ENCODE peak calls at places on chromosomes 1 and 21, in five cellular contexts. One of them, this sample, is unnamed.

GRCh38 chr1:89271616-89272015 is 1.0 kb downstream of the GBP5 start:
- DNase-seq in cardiac muscle cell: peak; percentile 78
- DNase-seq in stimulated activated CD4-positive, alpha-beta T cell treated with anti-CD3 and anti-CD28 coated beads, Interleukin-2, amount 100 ng/mL, for 48 hours: no peak
- DNase-seq in NCI-H82: no peak
- DNase-seq in stimulated activated CD8-positive, alpha-beta memory T cell treated with anti-CD3 and anti-CD28 coated beads, Interleukin-15, amount 100 ng/mL, for 1 hour: no peak
- DNase-seq in this sample: no peak

GRCh38 chr1:152502496-152503180 is 8.0 kb upstream of the LCE5A start:
- DNase-seq in cardiac muscle cell: peak; percentile 22
- DNase-seq in stimulated activated CD4-positive, alpha-beta T cell treated with anti-CD3 and anti-CD28 coated beads, Interleukin-2, amount 100 ng/mL, for 48 hours: no peak
- DNase-seq in NCI-H82: no peak
- DNase-seq in stimulated activated CD8-positive, alpha-beta memory T cell treated with anti-CD3 and anti-CD28 coated beads, Interleukin-15, amount 100 ng/mL, for 1 hour: no peak
- DNase-seq in this sample: no peak

GRCh38 chr1:116817582-116818064 is 63.4 kb downstream of the CD2 start:
- DNase-seq in cardiac muscle cell: peak; percentile 47
- DNase-seq in stimulated activated CD4-positive, alpha-beta T cell treated with anti-CD3 and anti-CD28 coated beads, Interleukin-2, amount 100 ng/mL, for 48 hours: peak; percentile 77
- DNase-seq in NCI-H82: peak; percentile 91
- DNase-seq in stimulated activated CD8-positive, alpha-beta memory T cell treated with anti-CD3 and anti-CD28 coated beads, Interleukin-15, amount 100 ng/mL, for 1 hour: peak; percentile 65
- DNase-seq in this sample: peak; percentile 64

GRCh38 chr1:218171302-218171893 is 113.7 kb upstream of the RRP15 start:
- DNase-seq in cardiac muscle cell: peak; percentile 58
- DNase-seq in stimulated activated CD4-positive, alpha-beta T cell treated with anti-CD3 and anti-CD28 coated beads, Interleukin-2, amount 100 ng/mL, for 48 hours: no peak
- DNase-seq in NCI-H82: peak; percentile 62
- DNase-seq in stimulated activated CD8-positive, alpha-beta memory T cell treated with anti-CD3 and anti-CD28 coated beads, Interleukin-15, amount 100 ng/mL, for 1 hour: no peak
- DNase-seq in this sample: no peak

GRCh38 chr1:87334351-87335174 is 5.9 kb downstream of the LMO4 start:
- DNase-seq in cardiac muscle cell: no peak
- DNase-seq in stimulated activated CD4-positive, alpha-beta T cell treated with anti-CD3 and anti-CD28 coated beads, Interleukin-2, amount 100 ng/mL, for 48 hours: no peak
- DNase-seq in NCI-H82: peak; percentile 94
- DNase-seq in stimulated activated CD8-positive, alpha-beta memory T cell treated with anti-CD3 and anti-CD28 coated beads, Interleukin-15, amount 100 ng/mL, for 1 hour: no peak
- DNase-seq in this sample: no peak

GRCh38 chr1:192489748-192490147 is 85.8 kb upstream of the RGS1 start:
- DNase-seq in cardiac muscle cell: peak; percentile 91
- DNase-seq in stimulated activated CD4-positive, alpha-beta T cell treated with anti-CD3 and anti-CD28 coated beads, Interleukin-2, amount 100 ng/mL, for 48 hours: no peak
- DNase-seq in NCI-H82: peak; percentile 86
- DNase-seq in stimulated activated CD8-positive, alpha-beta memory T cell treated with anti-CD3 and anti-CD28 coated beads, Interleukin-15, amount 100 ng/mL, for 1 hour: no peak
- DNase-seq in this sample: no peak

GRCh38 chr1:60922304-60922703 is 160.1 kb upstream of the NFIA start:
- DNase-seq in cardiac muscle cell: no peak
- DNase-seq in stimulated activated CD4-positive, alpha-beta T cell treated with anti-CD3 and anti-CD28 coated beads, Interleukin-2, amount 100 ng/mL, for 48 hours: no peak
- DNase-seq in NCI-H82: no peak
- DNase-seq in stimulated activated CD8-positive, alpha-beta memory T cell treated with anti-CD3 and anti-CD28 coated beads, Interleukin-15, amount 100 ng/mL, for 1 hour: no peak
- DNase-seq in this sample: no peak

GRCh38 chr21:42107881-42108553 is 36.9 kb downstream of the UMODL1 start:
- DNase-seq in cardiac muscle cell: peak; percentile 48
- DNase-seq in stimulated activated CD4-positive, alpha-beta T cell treated with anti-CD3 and anti-CD28 coated beads, Interleukin-2, amount 100 ng/mL, for 48 hours: peak; percentile 58
- DNase-seq in NCI-H82: peak; percentile 93
- DNase-seq in stimulated activated CD8-positive, alpha-beta memory T cell treated with anti-CD3 and anti-CD28 coated beads, Interleukin-15, amount 100 ng/mL, for 1 hour: peak; percentile 30
- DNase-seq in this sample: peak; percentile 35

GRCh38 chr1:24888971-24889670 is 41.0 kb downstream of the RUNX3 start:
- DNase-seq in cardiac muscle cell: no peak
- DNase-seq in stimulated activated CD4-positive, alpha-beta T cell treated with anti-CD3 and anti-CD28 coated beads, Interleukin-2, amount 100 ng/mL, for 48 hours: no peak
- DNase-seq in NCI-H82: no peak
- DNase-seq in stimulated activated CD8-positive, alpha-beta memory T cell treated with anti-CD3 and anti-CD28 coated beads, Interleukin-15, amount 100 ng/mL, for 1 hour: no peak
- DNase-seq in this sample: no peak

GRCh38 chr1:78519446-78519845 is 28.7 kb downstream of the PTGFR start:
- DNase-seq in cardiac muscle cell: no peak
- DNase-seq in stimulated activated CD4-positive, alpha-beta T cell treated with anti-CD3 and anti-CD28 coated beads, Interleukin-2, amount 100 ng/mL, for 48 hours: no peak
- DNase-seq in NCI-H82: no peak
- DNase-seq in stimulated activated CD8-positive, alpha-beta memory T cell treated with anti-CD3 and anti-CD28 coated beads, Interleukin-15, amount 100 ng/mL, for 1 hour: no peak
- DNase-seq in this sample: no peak

GRCh38 chr1:51214615-51215131 is 21.4 kb upstream of the RNF11 start:
- DNase-seq in cardiac muscle cell: peak; percentile 73
- DNase-seq in stimulated activated CD4-positive, alpha-beta T cell treated with anti-CD3 and anti-CD28 coated beads, Interleukin-2, amount 100 ng/mL, for 48 hours: no peak
- DNase-seq in NCI-H82: no peak
- DNase-seq in stimulated activated CD8-positive, alpha-beta memory T cell treated with anti-CD3 and anti-CD28 coated beads, Interleukin-15, amount 100 ng/mL, for 1 hour: no peak
- DNase-seq in this sample: no peak

GRCh38 chr1:53966794-53967193 is 20.6 kb downstream of the LRRC42 start:
- DNase-seq in cardiac muscle cell: no peak
- DNase-seq in stimulated activated CD4-positive, alpha-beta T cell treated with anti-CD3 and anti-CD28 coated beads, Interleukin-2, amount 100 ng/mL, for 48 hours: no peak
- DNase-seq in NCI-H82: no peak
- DNase-seq in stimulated activated CD8-positive, alpha-beta memory T cell treated with anti-CD3 and anti-CD28 coated beads, Interleukin-15, amount 100 ng/mL, for 1 hour: no peak
- DNase-seq in this sample: no peak

GRCh38 chr1:31859719-31860118 is 43.9 kb upstream of the SPOCD1 start:
- DNase-seq in cardiac muscle cell: no peak
- DNase-seq in stimulated activated CD4-positive, alpha-beta T cell treated with anti-CD3 and anti-CD28 coated beads, Interleukin-2, amount 100 ng/mL, for 48 hours: no peak
- DNase-seq in NCI-H82: no peak
- DNase-seq in stimulated activated CD8-positive, alpha-beta memory T cell treated with anti-CD3 and anti-CD28 coated beads, Interleukin-15, amount 100 ng/mL, for 1 hour: no peak
- DNase-seq in this sample: no peak

GRCh38 chr1:39507230-39507928 is 15.9 kb downstream of the BMP8A start:
- DNase-seq in cardiac muscle cell: peak; percentile 33
- DNase-seq in stimulated activated CD4-positive, alpha-beta T cell treated with anti-CD3 and anti-CD28 coated beads, Interleukin-2, amount 100 ng/mL, for 48 hours: no peak
- DNase-seq in NCI-H82: peak; percentile 43
- DNase-seq in stimulated activated CD8-positive, alpha-beta memory T cell treated with anti-CD3 and anti-CD28 coated beads, Interleukin-15, amount 100 ng/mL, for 1 hour: no peak
- DNase-seq in this sample: no peak

GRCh38 chr21:34498623-34499022 is 13.4 kb downstream of the KCNE1 start:
- DNase-seq in cardiac muscle cell: peak; percentile 73
- DNase-seq in stimulated activated CD4-positive, alpha-beta T cell treated with anti-CD3 and anti-CD28 coated beads, Interleukin-2, amount 100 ng/mL, for 48 hours: no peak
- DNase-seq in NCI-H82: peak; percentile 55
- DNase-seq in stimulated activated CD8-positive, alpha-beta memory T cell treated with anti-CD3 and anti-CD28 coated beads, Interleukin-15, amount 100 ng/mL, for 1 hour: no peak
- DNase-seq in this sample: no peak

GRCh38 chr1:29636936-29637335 is 400.6 kb downstream of the PTPRU start:
- DNase-seq in cardiac muscle cell: no peak
- DNase-seq in stimulated activated CD4-positive, alpha-beta T cell treated with anti-CD3 and anti-CD28 coated beads, Interleukin-2, amount 100 ng/mL, for 48 hours: no peak
- DNase-seq in NCI-H82: no peak
- DNase-seq in stimulated activated CD8-positive, alpha-beta memory T cell treated with anti-CD3 and anti-CD28 coated beads, Interleukin-15, amount 100 ng/mL, for 1 hour: no peak
- DNase-seq in this sample: no peak

GRCh38 chr1:173445164-173445563 is 32.0 kb upstream of the PRDX6 start:
- DNase-seq in cardiac muscle cell: no peak
- DNase-seq in stimulated activated CD4-positive, alpha-beta T cell treated with anti-CD3 and anti-CD28 coated beads, Interleukin-2, amount 100 ng/mL, for 48 hours: no peak
- DNase-seq in NCI-H82: peak; percentile 94
- DNase-seq in stimulated activated CD8-positive, alpha-beta memory T cell treated with anti-CD3 and anti-CD28 coated beads, Interleukin-15, amount 100 ng/mL, for 1 hour: no peak
- DNase-seq in this sample: no peak

GRCh38 chr1:222048030-222048632 is 306.2 kb upstream of the DUSP10 start:
- DNase-seq in cardiac muscle cell: peak; percentile 60
- DNase-seq in stimulated activated CD4-positive, alpha-beta T cell treated with anti-CD3 and anti-CD28 coated beads, Interleukin-2, amount 100 ng/mL, for 48 hours: no peak
- DNase-seq in NCI-H82: no peak
- DNase-seq in stimulated activated CD8-positive, alpha-beta memory T cell treated with anti-CD3 and anti-CD28 coated beads, Interleukin-15, amount 100 ng/mL, for 1 hour: no peak
- DNase-seq in this sample: no peak

GRCh38 chr1:19439464-19440171 is 45.7 kb downstream of the CAPZB start:
- DNase-seq in cardiac muscle cell: peak; percentile 36
- DNase-seq in stimulated activated CD4-positive, alpha-beta T cell treated with anti-CD3 and anti-CD28 coated beads, Interleukin-2, amount 100 ng/mL, for 48 hours: no peak
- DNase-seq in NCI-H82: no peak
- DNase-seq in stimulated activated CD8-positive, alpha-beta memory T cell treated with anti-CD3 and anti-CD28 coated beads, Interleukin-15, amount 100 ng/mL, for 1 hour: no peak
- DNase-seq in this sample: peak; percentile 14

GRCh38 chr1:115325876-115326275 is 12.2 kb downstream of the NGF start:
- DNase-seq in cardiac muscle cell: no peak
- DNase-seq in stimulated activated CD4-positive, alpha-beta T cell treated with anti-CD3 and anti-CD28 coated beads, Interleukin-2, amount 100 ng/mL, for 48 hours: no peak
- DNase-seq in NCI-H82: no peak
- DNase-seq in stimulated activated CD8-positive, alpha-beta memory T cell treated with anti-CD3 and anti-CD28 coated beads, Interleukin-15, amount 100 ng/mL, for 1 hour: no peak
- DNase-seq in this sample: no peak

GRCh38 chr1:116711061-116711582 is 43.1 kb upstream of the CD2 start:
- DNase-seq in cardiac muscle cell: no peak
- DNase-seq in stimulated activated CD4-positive, alpha-beta T cell treated with anti-CD3 and anti-CD28 coated beads, Interleukin-2, amount 100 ng/mL, for 48 hours: no peak
- DNase-seq in NCI-H82: peak; percentile 29
- DNase-seq in stimulated activated CD8-positive, alpha-beta memory T cell treated with anti-CD3 and anti-CD28 coated beads, Interleukin-15, amount 100 ng/mL, for 1 hour: no peak
- DNase-seq in this sample: no peak

GRCh38 chr21:34693192-34693810 is 24.5 kb downstream of the CLIC6 start:
- DNase-seq in cardiac muscle cell: peak; percentile 83
- DNase-seq in stimulated activated CD4-positive, alpha-beta T cell treated with anti-CD3 and anti-CD28 coated beads, Interleukin-2, amount 100 ng/mL, for 48 hours: peak; percentile 48
- DNase-seq in NCI-H82: peak; percentile 76
- DNase-seq in stimulated activated CD8-positive, alpha-beta memory T cell treated with anti-CD3 and anti-CD28 coated beads, Interleukin-15, amount 100 ng/mL, for 1 hour: no peak
- DNase-seq in this sample: peak; percentile 26

GRCh38 chr1:12157366-12158231 is 9.2 kb upstream of the TNFRSF1B start:
- DNase-seq in cardiac muscle cell: no peak
- DNase-seq in stimulated activated CD4-positive, alpha-beta T cell treated with anti-CD3 and anti-CD28 coated beads, Interleukin-2, amount 100 ng/mL, for 48 hours: no peak
- DNase-seq in NCI-H82: no peak
- DNase-seq in stimulated activated CD8-positive, alpha-beta memory T cell treated with anti-CD3 and anti-CD28 coated beads, Interleukin-15, amount 100 ng/mL, for 1 hour: no peak
- DNase-seq in this sample: no peak

GRCh38 chr1:107704911-107705310 is 260.1 kb downstream of the VAV3 start:
- DNase-seq in cardiac muscle cell: no peak
- DNase-seq in stimulated activated CD4-positive, alpha-beta T cell treated with anti-CD3 and anti-CD28 coated beads, Interleukin-2, amount 100 ng/mL, for 48 hours: no peak
- DNase-seq in NCI-H82: no peak
- DNase-seq in stimulated activated CD8-positive, alpha-beta memory T cell treated with anti-CD3 and anti-CD28 coated beads, Interleukin-15, amount 100 ng/mL, for 1 hour: no peak
- DNase-seq in this sample: no peak

GRCh38 chr1:52281518-52281917 is 84.5 kb downstream of the CC2D1B start:
- DNase-seq in cardiac muscle cell: peak; percentile 71
- DNase-seq in stimulated activated CD4-positive, alpha-beta T cell treated with anti-CD3 and anti-CD28 coated beads, Interleukin-2, amount 100 ng/mL, for 48 hours: no peak
- DNase-seq in NCI-H82: no peak
- DNase-seq in stimulated activated CD8-positive, alpha-beta memory T cell treated with anti-CD3 and anti-CD28 coated beads, Interleukin-15, amount 100 ng/mL, for 1 hour: no peak
- DNase-seq in this sample: no peak

GRCh38 chr1:162779043-162779442 is 11.5 kb upstream of the HSD17B7 start:
- DNase-seq in cardiac muscle cell: no peak
- DNase-seq in stimulated activated CD4-positive, alpha-beta T cell treated with anti-CD3 and anti-CD28 coated beads, Interleukin-2, amount 100 ng/mL, for 48 hours: no peak
- DNase-seq in NCI-H82: no peak
- DNase-seq in stimulated activated CD8-positive, alpha-beta memory T cell treated with anti-CD3 and anti-CD28 coated beads, Interleukin-15, amount 100 ng/mL, for 1 hour: no peak
- DNase-seq in this sample: no peak

GRCh38 chr1:193705473-193706074 is 519.2 kb upstream of the B3GALT2 start:
- DNase-seq in cardiac muscle cell: peak; percentile 62
- DNase-seq in stimulated activated CD4-positive, alpha-beta T cell treated with anti-CD3 and anti-CD28 coated beads, Interleukin-2, amount 100 ng/mL, for 48 hours: no peak
- DNase-seq in NCI-H82: no peak
- DNase-seq in stimulated activated CD8-positive, alpha-beta memory T cell treated with anti-CD3 and anti-CD28 coated beads, Interleukin-15, amount 100 ng/mL, for 1 hour: no peak
- DNase-seq in this sample: no peak

GRCh38 chr1:19350566-19350965 is 38.4 kb downstream of the SLC66A1 start:
- DNase-seq in cardiac muscle cell: no peak
- DNase-seq in stimulated activated CD4-positive, alpha-beta T cell treated with anti-CD3 and anti-CD28 coated beads, Interleukin-2, amount 100 ng/mL, for 48 hours: no peak
- DNase-seq in NCI-H82: no peak
- DNase-seq in stimulated activated CD8-positive, alpha-beta memory T cell treated with anti-CD3 and anti-CD28 coated beads, Interleukin-15, amount 100 ng/mL, for 1 hour: no peak
- DNase-seq in this sample: no peak

GRCh38 chr1:116826818-116827606 is 72.8 kb downstream of the CD2 start:
- DNase-seq in cardiac muscle cell: peak; percentile 66
- DNase-seq in stimulated activated CD4-positive, alpha-beta T cell treated with anti-CD3 and anti-CD28 coated beads, Interleukin-2, amount 100 ng/mL, for 48 hours: peak; percentile 58
- DNase-seq in NCI-H82: peak; percentile 99
- DNase-seq in stimulated activated CD8-positive, alpha-beta memory T cell treated with anti-CD3 and anti-CD28 coated beads, Interleukin-15, amount 100 ng/mL, for 1 hour: no peak
- DNase-seq in this sample: no peak

GRCh38 chr1:163174524-163175437 is 27.9 kb downstream of the RGS5 start:
- DNase-seq in cardiac muscle cell: peak; percentile 85
- DNase-seq in stimulated activated CD4-positive, alpha-beta T cell treated with anti-CD3 and anti-CD28 coated beads, Interleukin-2, amount 100 ng/mL, for 48 hours: peak; percentile 46
- DNase-seq in NCI-H82: peak; percentile 95
- DNase-seq in stimulated activated CD8-positive, alpha-beta memory T cell treated with anti-CD3 and anti-CD28 coated beads, Interleukin-15, amount 100 ng/mL, for 1 hour: no peak
- DNase-seq in this sample: no peak